ENCODE peak calls at places on chromosomes 11 and 22, in seven cellular contexts. H, Z, E, W, S, L and B are unnamed samples.
A peak's percentile ranks its signal among the peaks of the same experiment; 100 is the strongest.

GRCh38 chr11:64553554-64554201 is 37.3 kb upstream of the SLC22A12 start:
- DNase-seq in H (peak; percentile 85), Z (peak; percentile 19), E (peak; percentile 34), W (peak; percentile 70), S (peak; percentile 72), L (peak; percentile 74), B (peak; percentile 7)

GRCh38 chr11:32870676-32871075 is 21.9 kb upstream of the QSER1 start:
- DNase-seq in H (peak; percentile 37), Z (no peak), E (no peak), W (peak; percentile 25), S (no peak), L (no peak), B (no peak)

GRCh38 chr11:134949121-134949591 is 537.1 kb upstream of the B3GAT1 start:
- DNase-seq in H (no peak), Z (peak; percentile 90), E (peak; percentile 83), W (no peak), S (peak; percentile 87), L (no peak), B (no peak)

GRCh38 chr11:10633261-10633660 is 60.3 kb downstream of the IRAG1 start:
- DNase-seq in H (no peak), Z (no peak), E (no peak), W (no peak), S (no peak), L (no peak), B (no peak)

GRCh38 chr22:25098445-25099081 is 101.1 kb upstream of the CRYBB3 start:
- DNase-seq in H (no peak), Z (no peak), E (no peak), W (no peak), S (no peak), L (no peak), B (peak; percentile 63)

GRCh38 chr11:120877746-120878365 is 146.0 kb upstream of the TBCEL start:
- DNase-seq in H (no peak), Z (no peak), E (no peak), W (no peak), S (no peak), L (no peak), B (no peak)

GRCh38 chr11:114316980-114317675 is 20.9 kb downstream of the NNMT start:
- DNase-seq in H (no peak), Z (no peak), E (peak; percentile 77), W (no peak), S (no peak), L (no peak), B (no peak)

GRCh38 chr11:125670131-125670530 is 10.5 kb downstream of the ACRV1 start:
- DNase-seq in H (no peak), Z (no peak), E (no peak), W (no peak), S (no peak), L (no peak), B (no peak)

GRCh38 chr11:27328602-27329001 is 34.4 kb downstream of the CCDC34 start:
- DNase-seq in H (no peak), Z (peak; percentile 15), E (no peak), W (no peak), S (no peak), L (no peak), B (no peak)

GRCh38 chr22:17738386-17739128 is 35.7 kb downstream of the BID start:
- DNase-seq in H (no peak), Z (no peak), E (no peak), W (no peak), S (no peak), L (no peak), B (no peak)

GRCh38 chr11:121664144-121664543 is 211.4 kb upstream of the SORL1-AS1 start:
- DNase-seq in H (no peak), Z (no peak), E (no peak), W (no peak), S (no peak), L (no peak), B (no peak)

GRCh38 chr22:28815101-28815500 is 14.7 kb upstream of the XBP1 start:
- DNase-seq in H (peak; percentile 14), Z (no peak), E (no peak), W (no peak), S (no peak), L (no peak), B (no peak)

GRCh38 chr11:16179668-16180067 is 176.7 kb downstream of the SOX6 start:
- DNase-seq in H (no peak), Z (no peak), E (no peak), W (no peak), S (no peak), L (no peak), B (no peak)

GRCh38 chr11:1371377-1371776 is 18.4 kb upstream of the BRSK2 start:
- DNase-seq in H (no peak), Z (no peak), E (no peak), W (no peak), S (no peak), L (no peak), B (no peak)

GRCh38 chr11:82980292-82980691 is 78.8 kb downstream of the DDIAS start:
- DNase-seq in H (no peak), Z (peak; percentile 90), E (peak; percentile 67), W (no peak), S (no peak), L (no peak), B (no peak)

GRCh38 chr11:57543601-57544000 is 6.2 kb downstream of the SMTNL1 start:
- DNase-seq in H (no peak), Z (no peak), E (no peak), W (no peak), S (no peak), L (no peak), B (no peak)

GRCh38 chr11:16291729-16292128 is 64.6 kb downstream of the SOX6 start:
- DNase-seq in H (no peak), Z (no peak), E (no peak), W (no peak), S (no peak), L (no peak), B (no peak)

GRCh38 chr11:27839226-27839913 is 139.1 kb upstream of the BDNF start:
- DNase-seq in H (no peak), Z (peak; percentile 27), E (peak; percentile 17), W (no peak), S (no peak), L (no peak), B (no peak)

GRCh38 chr11:48051217-48051848 is 71.0 kb downstream of the PTPRJ start:
- DNase-seq in H (no peak), Z (no peak), E (peak; percentile 50), W (no peak), S (peak; percentile 30), L (no peak), B (no peak)

GRCh38 chr11:69094111-69094914 is 45.6 kb downstream of the TPCN2 start:
- DNase-seq in H (no peak), Z (no peak), E (no peak), W (no peak), S (no peak), L (no peak), B (no peak)

GRCh38 chr11:31821235-31821764 is 10.2 kb upstream of the PAX6 start:
- DNase-seq in H (no peak), Z (no peak), E (no peak), W (no peak), S (no peak), L (no peak), B (no peak)

GRCh38 chr11:117438371-117439000 is 110.8 kb downstream of the CEP164 start:
- DNase-seq in H (no peak), Z (peak; percentile 68), E (no peak), W (no peak), S (no peak), L (no peak), B (no peak)

GRCh38 chr22:30491381-30491780 is 14.1 kb downstream of the SEC14L4 start:
- DNase-seq in H (no peak), Z (no peak), E (no peak), W (no peak), S (no peak), L (no peak), B (no peak)

GRCh38 chr22:24007253-24008021 is 2.2 kb upstream of the GSTT4 start:
- DNase-seq in H (no peak), Z (no peak), E (no peak), W (no peak), S (no peak), L (no peak), B (no peak)
- H3K27ac ChIP-seq in H (no peak overlapping the region), Z (no peak overlapping the region), E (no peak overlapping the region), W (no peak overlapping the region), S (no peak overlapping the region), L (no peak overlapping the region), B (no peak overlapping the region)

GRCh38 chr22:21446128-21446826 is 20.9 kb upstream of the TMEM191C start:
- DNase-seq in H (peak; percentile 33), Z (no peak), E (no peak), W (no peak), S (peak; percentile 35), L (no peak), B (no peak)
- H3K27ac ChIP-seq in H (no peak overlapping the region), Z (no peak overlapping the region), E (no peak overlapping the region), W (no peak overlapping the region), S (no peak overlapping the region), L (no peak overlapping the region), B (no peak overlapping the region)

GRCh38 chr11:112241486-112241885 is 15.3 kb downstream of the PTS start:
- DNase-seq in H (no peak), Z (peak; percentile 95), E (peak; percentile 94), W (no peak), S (no peak), L (peak; percentile 30), B (no peak)
- H3K27ac ChIP-seq in H (no peak overlapping the region), Z (no peak overlapping the region), E (no peak overlapping the region), W (no peak overlapping the region), S (no peak overlapping the region), L (peak overlapping the region; percentile 30), B (no peak overlapping the region)

GRCh38 chr11:102428696-102429095 is 23.9 kb downstream of the TMEM123 start:
- DNase-seq in H (no peak), Z (no peak), E (no peak), W (no peak), S (no peak), L (no peak), B (no peak)

GRCh38 chr11:102429691-102430090 is 22.9 kb downstream of the TMEM123 start:
- DNase-seq in H (no peak), Z (no peak), E (no peak), W (no peak), S (no peak), L (no peak), B (no peak)

GRCh38 chr11:102431404-102431803 is 21.2 kb downstream of the TMEM123 start:
- DNase-seq in H (no peak), Z (no peak), E (no peak), W (no peak), S (no peak), L (no peak), B (no peak)

GRCh38 chr11:102427068-102427467 is 25.5 kb downstream of the TMEM123 start:
- DNase-seq in H (no peak), Z (no peak), E (no peak), W (no peak), S (no peak), L (no peak), B (no peak)

DNA sequence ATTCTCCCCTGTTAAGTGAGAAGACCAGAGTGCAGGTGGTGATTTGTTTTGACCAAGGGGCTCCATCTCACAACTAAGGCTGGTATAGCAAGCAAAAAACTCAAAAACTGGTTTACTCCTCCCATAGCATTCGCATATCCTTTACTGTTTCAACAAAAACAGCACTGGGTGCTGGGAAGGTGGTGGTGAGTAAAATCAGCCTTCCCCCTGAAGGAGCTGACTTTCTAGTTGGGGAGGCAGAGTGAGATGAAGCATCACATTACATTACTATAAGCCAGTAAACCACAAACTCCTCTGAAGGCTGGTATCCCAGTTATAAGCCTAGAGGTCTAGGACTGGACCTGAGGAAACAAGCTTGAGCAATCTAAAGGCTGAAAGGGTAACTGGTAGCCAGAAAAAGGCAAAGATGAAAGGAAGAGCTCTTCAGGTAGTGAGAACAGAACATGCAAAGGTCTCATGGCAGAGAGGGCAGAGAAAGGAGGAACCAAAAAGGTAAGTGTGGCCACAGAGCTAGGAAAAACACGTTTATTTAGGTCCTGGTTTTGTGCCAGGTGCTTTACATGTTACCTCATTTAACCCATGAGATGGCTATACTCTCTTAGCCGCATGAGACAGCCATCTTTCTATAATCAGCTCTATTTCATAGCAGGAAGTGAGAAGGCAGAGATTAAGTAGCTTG is 22.3 kb downstream of the TMEM123 start:
- DNase-seq in H (no peak), Z (peak; percentile 57), E (no peak), W (no peak), S (no peak), L (no peak), B (no peak)
- H3K27ac ChIP-seq in H (no peak overlapping the region), Z (no peak overlapping the region), E (no peak overlapping the region), W (no peak overlapping the region), S (no peak overlapping the region), L (peak overlapping the region; percentile 1), B (peak overlapping the region; percentile 32)